ENCODE peak calls at places on chromosomes 1 and 21, in seven cellular contexts. S is colonic mucosa, U is suprapubic skin, Z is IMR-90, Y is stomach, W is neural progenitor cell, O is breast epithelium. Q is an unnamed sample. For H3K36me3 and H3K4me1, the result is how much of the 10 kb centered on the place peaks cover.

GRCh38 chr1:167474191-167474641 is 44.1 kb downstream of the CD247 start:
- DNase-seq in W (peak), Y (no peak), O (no peak), S (no peak), U (no peak), Z (no peak), Q (no peak)

GRCh38 chr1:241934181-241934815 is 23.3 kb upstream of the BECN2 start:
- DNase-seq in W (peak), S (no peak), Y (no peak), U (no peak), O (no peak), Z (no peak), Q (no peak)

GRCh38 chr1:205976708-205977107 is 26.5 kb downstream of the RAB7B start:
- DNase-seq in Y (no peak), W (peak), Z (peak), S (no peak), O (no peak), U (peak), Q (no peak)

GRCh38 chr21:34072145-34073031 is 990 bp upstream of the MRPS6 start:
- DNase-seq in Z (no peak), O (peak), Y (peak), W (no peak), U (peak), S (no peak), Q (peak)

GRCh38 chr21:42527489-42528158 is 14.0 kb downstream of the SLC37A1 start:
- DNase-seq in S (no peak), Y (no peak), O (no peak), U (peak), Z (no peak), W (no peak), Q (peak)

GRCh38 chr1:204885288-204885711 is 14.6 kb downstream of the NFASC start:
- DNase-seq in Z (no peak), W (no peak), Y (no peak), S (peak), O (peak), U (no peak), Q (peak)

GRCh38 chr1:111476761-111477309 is 3.1 kb downstream of the C1orf162 start:
- DNase-seq in O (no peak), Z (no peak), S (peak), U (no peak), Y (no peak), W (no peak), Q (peak)

GRCh38 chr1:220873087-220873486 is 6.2 kb upstream of the HLX start:
- DNase-seq in U (no peak), O (no peak), S (no peak), Z (no peak), W (no peak), Y (no peak), Q (no peak)

GRCh38 chr1:32715901-32716311 is 13.3 kb upstream of the SYNC start:
- DNase-seq in O (no peak), W (no peak), Y (no peak), S (no peak), Z (no peak), U (no peak), Q (peak)

GRCh38 chr1:7281821-7282220 is 489.3 kb upstream of the VAMP3 start:
- DNase-seq in Y (no peak), U (no peak), Z (peak), W (no peak), S (peak), O (no peak), Q (no peak)

GRCh38 chr1:178540646-178541045 is 27.7 kb downstream of the TEX35 start:
- DNase-seq in O (no peak), S (no peak), U (peak), Z (peak), Y (no peak), W (no peak), Q (peak)

GRCh38 chr1:11499825-11500331 is 20.9 kb downstream of the DISP3 start:
- DNase-seq in Z (no peak), W (peak), U (no peak), Y (no peak), O (no peak), S (no peak), Q (no peak)

GRCh38 chr1:162691999-162692575 is 59.8 kb downstream of the DDR2 start:
- DNase-seq in U (no peak), Y (no peak), S (no peak), Z (no peak), W (no peak), O (no peak), Q (no peak)

GRCh38 chr1:51898090-51898734 is 19.7 kb upstream of the NRDC start:
- DNase-seq in O (no peak), Z (peak), Y (no peak), U (no peak), S (no peak), W (no peak), Q (no peak)

GRCh38 chr1:32883973-32884372 is 2.3 kb upstream of the HPCA start:
- DNase-seq in O (no peak), U (no peak), S (no peak), W (no peak), Z (no peak), Y (no peak), Q (no peak)

GRCh38 chr1:214332950-214333798 is 52.2 kb downstream of the SMYD2 start:
- DNase-seq in Z (peak), S (peak), O (no peak), Y (peak), W (peak), U (no peak), Q (peak)

GRCh38 chr1:34147301-34147700 is 17.7 kb downstream of the CSMD2 start:
- DNase-seq in Y (no peak), S (no peak), O (no peak), U (no peak), Z (no peak), W (no peak), Q (no peak)

GRCh38 chr1:41037116-41037903 is 15.8 kb upstream of the SLFNL1 start:
- DNase-seq in Y (no peak), O (no peak), U (no peak), Z (no peak), W (no peak), S (no peak), Q (no peak)

GRCh38 chr1:235330918-235331285 is 2.5 kb downstream of the GGPS1 start:
- DNase-seq in Y (no peak), O (no peak), U (no peak), S (no peak), Z (no peak), W (no peak), Q (no peak)
- H3K4me3 ChIP-seq in Y (peak), O (no peak), U (no peak), S (no peak), Z (no peak), W (peak), Q (no peak)

DNA sequence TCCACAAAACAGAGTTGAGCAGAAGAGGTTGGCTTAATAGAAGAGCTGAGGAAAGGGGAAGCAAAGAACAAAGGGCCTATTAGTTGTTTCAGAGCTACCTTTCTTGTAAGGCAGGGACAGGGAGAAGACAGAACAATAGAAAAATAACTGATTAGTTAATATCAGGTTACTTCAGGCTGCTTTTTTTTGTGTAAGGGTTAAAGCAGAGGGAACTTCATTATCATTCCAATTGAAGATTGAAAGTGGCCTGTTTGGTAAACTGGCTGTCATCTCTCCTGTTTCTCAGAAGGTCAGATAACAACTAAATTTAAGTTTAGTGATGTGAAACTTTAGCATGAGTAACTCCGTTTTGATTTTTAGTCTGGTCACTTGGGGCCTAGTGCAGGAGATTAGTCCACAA is 22.3 kb downstream of the CDC42 start:
- DNase-seq in Y (no peak), S (no peak), Z (no peak), O (no peak), U (no peak), W (no peak), Q (no peak)
- H3K36me3 ChIP-seq in Y (under half), S (under half), Z (under half), O (under half), U (under half), W (under half), Q (under half)

GRCh38 chr1:156489166-156489934 is 11.2 kb downstream of the MEF2D start:
- DNase-seq in Z (peak), W (peak), Y (no peak), O (no peak), U (no peak), S (no peak), Q (no peak)

GRCh38 chr1:156490401-156491032 is 10.1 kb downstream of the MEF2D start:
- DNase-seq in U (no peak), S (no peak), O (no peak), Y (no peak), Z (no peak), W (peak), Q (no peak)

GRCh38 chr1:156489935-156490293 is 10.7 kb downstream of the MEF2D start:
- DNase-seq in Z (no peak), O (no peak), S (no peak), U (no peak), Y (no peak), W (no peak), Q (no peak)

GRCh38 chr1:156487862-156488261 is 12.7 kb downstream of the MEF2D start:
- DNase-seq in Y (no peak), W (no peak), U (no peak), O (no peak), Z (no peak), S (no peak), Q (no peak)

DNA sequence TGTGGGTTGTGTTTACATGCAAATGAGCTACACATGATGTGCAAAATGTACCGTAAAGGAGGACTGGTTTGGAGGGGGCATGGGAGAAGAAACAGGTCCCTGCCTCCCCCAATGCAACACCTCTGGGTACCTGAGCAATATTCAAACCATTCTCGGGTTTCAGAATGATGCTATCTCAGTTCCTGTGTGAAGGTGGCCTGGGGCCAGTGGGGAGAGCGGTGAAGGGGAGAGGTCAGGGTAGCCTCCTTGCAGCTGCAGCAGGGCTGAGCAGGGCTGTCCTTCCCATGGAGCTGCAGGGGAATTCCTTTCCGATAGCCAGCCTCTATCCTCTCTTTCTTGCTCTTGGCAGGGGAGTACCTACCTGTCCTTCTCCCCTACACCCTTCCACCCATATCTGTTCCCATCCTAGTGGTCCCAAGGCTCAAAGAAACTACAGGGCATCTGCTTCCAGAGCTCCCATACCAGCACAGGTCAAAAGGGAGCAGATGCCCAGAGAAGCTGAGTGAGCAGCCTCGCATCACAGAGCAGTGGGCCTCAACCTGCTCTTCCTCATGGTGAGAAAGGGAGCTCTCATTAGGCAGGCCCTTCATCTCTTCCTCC is 11.9 kb downstream of the MEF2D start:
- DNase-seq in Z (no peak), O (no peak), U (no peak), W (no peak), Y (no peak), S (no peak), Q (no peak)
- H3K4me1 ChIP-seq in Z (half or more), O (under half), U (half or more), W (under half), Y (half or more), S (under half), Q (under half)

GRCh38 chr1:183757061-183757460 is 47.9 kb upstream of the RGL1 start:
- DNase-seq in Z (peak), U (no peak), S (no peak), W (no peak), O (no peak), Y (no peak), Q (no peak)
- H3K4me3 ChIP-seq in Z (no peak), U (no peak), S (no peak), W (no peak), O (no peak), Y (no peak), Q (no peak)

DNA sequence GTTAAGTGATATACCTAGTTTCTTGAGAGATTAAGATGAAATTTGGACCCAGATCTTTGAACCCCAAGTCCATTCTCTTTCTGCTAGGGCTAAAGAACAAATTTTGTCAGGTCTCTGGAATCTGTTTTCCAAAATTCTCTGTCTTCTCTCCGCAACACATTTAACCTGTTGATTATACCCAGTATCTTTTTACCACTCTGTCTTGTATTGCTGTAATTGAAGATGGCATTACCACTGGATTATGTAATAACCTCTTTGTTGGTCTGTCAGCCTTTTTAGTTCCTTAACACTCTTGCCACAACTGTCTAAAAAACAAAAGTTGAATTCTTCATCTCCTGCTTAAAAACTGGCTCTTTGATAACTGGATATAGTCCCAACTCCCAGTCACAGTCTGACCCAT is 3.0 kb downstream of the SRP9 start:
- DNase-seq in U (no peak), W (no peak), Z (no peak), O (no peak), Y (no peak), S (no peak), Q (no peak)
- H3K36me3 ChIP-seq in U (under half), W (under half), Z (under half), O (under half), Y (under half), S (under half), Q (under half)

Q was measured in small intestine.